ENCODE peak calls at places on chromosome 6, in eight cellular contexts. P, Z, G, C, J, V, H and Q are unnamed samples. For H3K4me1, the result is how much of the 10 kb centered on the place peaks cover.

GRCh38 chr6:111483736-111484654 is 977 bp upstream of the REV3L start:
- DNase-seq in P (peak), G (peak), H (peak), J (peak), Z (peak), C (peak), V (peak), Q (peak)

GRCh38 chr6:73285674-73286283 is 22.8 kb upstream of the KHDC1 start:
- DNase-seq in Z (no peak), P (no peak), V (no peak), J (no peak), G (peak), H (no peak), C (no peak), Q (no peak)

GRCh38 chr6:27500177-27500576 is 27.3 kb upstream of the ZNF184 start:
- DNase-seq in Z (no peak), H (no peak), C (no peak), V (no peak), G (no peak), P (no peak), J (no peak), Q (no peak)

GRCh38 chr6:15066433-15067337 is 179.2 kb upstream of the JARID2 start:
- DNase-seq in G (peak), C (peak), Z (peak), V (no peak), P (peak), H (peak), J (peak), Q (peak)

GRCh38 chr6:7201732-7202541 is 94.2 kb downstream of the RREB1 start:
- DNase-seq in J (peak), P (peak), V (no peak), G (no peak), Z (peak), C (no peak), H (peak), Q (no peak)

GRCh38 chr6:114747995-114748625 is 405.3 kb upstream of the HS3ST5 start:
- DNase-seq in H (no peak), C (no peak), G (peak), P (peak), V (peak), Z (peak), J (no peak), Q (no peak)

GRCh38 chr6:40371621-40372020 is 215.5 kb downstream of the LRFN2 start:
- DNase-seq in P (no peak), C (no peak), J (no peak), G (no peak), V (no peak), Z (no peak), H (no peak), Q (no peak)

GRCh38 chr6:83958250-83958685 is 75.3 kb upstream of the MRAP2 start:
- DNase-seq in P (no peak), C (no peak), G (no peak), H (no peak), J (no peak), V (no peak), Z (no peak), Q (no peak)

GRCh38 chr6:109720336-109720735 is 29.2 kb downstream of the FIG4 start:
- DNase-seq in G (no peak), V (no peak), Z (no peak), H (no peak), P (no peak), C (no peak), J (no peak), Q (no peak)

GRCh38 chr6:138691595-138692057 is 81.9 kb upstream of the CCDC28A start:
- DNase-seq in H (no peak), C (no peak), G (peak), V (no peak), P (no peak), J (no peak), Z (no peak), Q (peak)

GRCh38 chr6:16635810-16636602 is 125.3 kb downstream of the ATXN1 start:
- DNase-seq in P (no peak), V (no peak), Z (no peak), C (no peak), H (peak), G (no peak), J (no peak), Q (no peak)

GRCh38 chr6:19410477-19410876 is 426.7 kb upstream of the ID4 start:
- DNase-seq in J (no peak), P (no peak), G (peak), H (no peak), C (no peak), V (peak), Z (no peak), Q (no peak)

GRCh38 chr6:33213166-33213988 is 5.1 kb downstream of the RING1 start:
- DNase-seq in V (no peak), C (no peak), H (no peak), J (peak), P (no peak), Z (no peak), G (no peak), Q (no peak)

GRCh38 chr6:43248107-43248506 is 4.8 kb downstream of the TTBK1 start:
- DNase-seq in P (no peak), V (no peak), C (no peak), J (no peak), H (no peak), G (no peak), Z (no peak), Q (no peak)

GRCh38 chr6:134016558-134016814 is 35.9 kb downstream of the SLC2A12 start:
- DNase-seq in H (no peak), C (no peak), P (no peak), J (no peak), Z (no peak), V (no peak), G (no peak), Q (no peak)

GRCh38 chr6:163709255-163709654 is 294.7 kb downstream of the QKI start:
- DNase-seq in V (no peak), C (no peak), G (no peak), Z (no peak), H (no peak), J (no peak), P (no peak), Q (no peak)
- H3K4me1 ChIP-seq in V (under half), C (under half), G (under half), Z (under half), H (under half), J (under half), P (half or more), Q (under half)

GRCh38 chr6:149153637-149154036 is 163.9 kb upstream of the TAB2 start:
- DNase-seq in C (no peak), P (no peak), V (no peak), J (no peak), G (no peak), Z (no peak), H (no peak), Q (no peak)
- H3K4me3 ChIP-seq in C (no peak), P (no peak), V (no peak), J (no peak), G (no peak), Z (no peak), H (no peak), Q (peak)

DNA sequence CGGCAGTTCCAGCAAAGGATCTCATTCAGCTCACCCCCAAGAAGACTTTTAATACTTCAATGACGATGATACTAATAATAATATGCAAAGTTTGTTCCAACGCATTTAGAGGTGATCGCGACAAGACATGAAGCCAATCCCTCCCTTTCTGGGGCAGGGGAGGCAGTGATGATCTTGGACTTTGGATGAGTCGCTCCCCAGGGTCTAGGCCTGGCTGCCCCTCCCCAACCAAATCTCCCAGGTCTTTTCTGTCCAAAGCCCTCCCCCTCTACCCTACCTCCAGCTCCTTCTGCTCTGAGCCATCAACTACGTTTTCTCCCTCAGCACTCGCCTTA is 33.9 kb downstream of the HLA-A start:
- DNase-seq in J (no peak), Z (no peak), P (no peak), H (no peak), V (no peak), G (no peak), C (no peak), Q (no peak)
- H3K27ac ChIP-seq in J (peak), Z (peak), P (peak), H (peak), V (peak), G (peak), C (peak), Q (peak)

GRCh38 chr6:34657037-34657306 is 39.6 kb downstream of the ILRUN start:
- DNase-seq in G (peak), C (no peak), V (no peak), P (no peak), Z (no peak), H (no peak), J (no peak), Q (no peak)
- H3K4me1 ChIP-seq in G (under half), C (under half), V (under half), P (half or more), Z (under half), H (under half), J (under half), Q (under half)